ENCODE peak calls at places on chromosomes 6 and 20, in five cellular contexts. One of them, this sample, is unnamed.

GRCh38 chr20:36613974-36614373 is 8.4 kb downstream of the RAB5IF start:
- ATAC-seq in activated CD4-positive, CD25-positive, alpha-beta regulatory T cell treated with anti-CD3 and anti-CD28 coated beads, Interleukin-2, amount 50 U/mL, for 24 hours: no peak
- ATAC-seq in PC-3: peak
- ATAC-seq in lower lobe of right lung: peak
- ATAC-seq in T-helper 17 cell: no peak
- ATAC-seq in this sample: no peak

GRCh38 chr6:90459225-90459758 is 127.6 kb downstream of the MAP3K7 start:
- ATAC-seq in T-helper 17 cell: no peak
- ATAC-seq in PC-3: no peak
- ATAC-seq in lower lobe of right lung: no peak
- ATAC-seq in activated CD4-positive, CD25-positive, alpha-beta regulatory T cell treated with anti-CD3 and anti-CD28 coated beads, Interleukin-2, amount 50 U/mL, for 24 hours: no peak
- ATAC-seq in this sample: no peak

GRCh38 chr6:167244991-167245390 is 46.1 kb upstream of the UNC93A start:
- ATAC-seq in activated CD4-positive, CD25-positive, alpha-beta regulatory T cell treated with anti-CD3 and anti-CD28 coated beads, Interleukin-2, amount 50 U/mL, for 24 hours: no peak
- ATAC-seq in lower lobe of right lung: no peak
- ATAC-seq in PC-3: no peak
- ATAC-seq in T-helper 17 cell: no peak
- ATAC-seq in this sample: no peak

GRCh38 chr20:61905781-61906523 is 159.7 kb downstream of the TAF4 start:
- ATAC-seq in activated CD4-positive, CD25-positive, alpha-beta regulatory T cell treated with anti-CD3 and anti-CD28 coated beads, Interleukin-2, amount 50 U/mL, for 24 hours: no peak
- ATAC-seq in lower lobe of right lung: no peak
- ATAC-seq in T-helper 17 cell: no peak
- ATAC-seq in PC-3: no peak
- ATAC-seq in this sample: no peak

GRCh38 chr6:137680678-137681346 is 186.2 kb upstream of the TNFAIP3 start:
- ATAC-seq in PC-3: no peak
- ATAC-seq in activated CD4-positive, CD25-positive, alpha-beta regulatory T cell treated with anti-CD3 and anti-CD28 coated beads, Interleukin-2, amount 50 U/mL, for 24 hours: peak
- ATAC-seq in T-helper 17 cell: no peak
- ATAC-seq in lower lobe of right lung: no peak
- ATAC-seq in this sample: no peak

GRCh38 chr20:63572788-63573738 is 976 bp downstream of the HELZ2 start:
- ATAC-seq in T-helper 17 cell: no peak
- ATAC-seq in lower lobe of right lung: peak
- ATAC-seq in PC-3: peak
- ATAC-seq in activated CD4-positive, CD25-positive, alpha-beta regulatory T cell treated with anti-CD3 and anti-CD28 coated beads, Interleukin-2, amount 50 U/mL, for 24 hours: no peak
- ATAC-seq in this sample: no peak

GRCh38 chr20:5680227-5680626 is 70.0 kb upstream of the SHLD1 start:
- ATAC-seq in PC-3: peak
- ATAC-seq in activated CD4-positive, CD25-positive, alpha-beta regulatory T cell treated with anti-CD3 and anti-CD28 coated beads, Interleukin-2, amount 50 U/mL, for 24 hours: no peak
- ATAC-seq in T-helper 17 cell: no peak
- ATAC-seq in lower lobe of right lung: no peak
- ATAC-seq in this sample: no peak

GRCh38 chr6:111119550-111120329 is 32.4 kb downstream of the SLC16A10 start:
- ATAC-seq in activated CD4-positive, CD25-positive, alpha-beta regulatory T cell treated with anti-CD3 and anti-CD28 coated beads, Interleukin-2, amount 50 U/mL, for 24 hours: no peak
- ATAC-seq in lower lobe of right lung: no peak
- ATAC-seq in PC-3: no peak
- ATAC-seq in T-helper 17 cell: no peak
- ATAC-seq in this sample: no peak

GRCh38 chr6:112030965-112031660 is 22.8 kb upstream of the CCN6 start:
- ATAC-seq in activated CD4-positive, CD25-positive, alpha-beta regulatory T cell treated with anti-CD3 and anti-CD28 coated beads, Interleukin-2, amount 50 U/mL, for 24 hours: no peak
- ATAC-seq in PC-3: peak
- ATAC-seq in lower lobe of right lung: no peak
- ATAC-seq in T-helper 17 cell: no peak
- ATAC-seq in this sample: peak

GRCh38 chr20:49668181-49668877 is 45.3 kb downstream of the B4GALT5 start:
- ATAC-seq in activated CD4-positive, CD25-positive, alpha-beta regulatory T cell treated with anti-CD3 and anti-CD28 coated beads, Interleukin-2, amount 50 U/mL, for 24 hours: peak
- ATAC-seq in lower lobe of right lung: peak
- ATAC-seq in PC-3: no peak
- ATAC-seq in T-helper 17 cell: peak
- ATAC-seq in this sample: no peak

GRCh38 chr6:14366880-14367279 is 249.3 kb downstream of the CD83 start:
- ATAC-seq in activated CD4-positive, CD25-positive, alpha-beta regulatory T cell treated with anti-CD3 and anti-CD28 coated beads, Interleukin-2, amount 50 U/mL, for 24 hours: no peak
- ATAC-seq in PC-3: no peak
- ATAC-seq in T-helper 17 cell: no peak
- ATAC-seq in lower lobe of right lung: no peak
- ATAC-seq in this sample: no peak

GRCh38 chr6:30238178-30238795 is 25.1 kb upstream of the TRIM26 start:
- ATAC-seq in lower lobe of right lung: no peak
- ATAC-seq in PC-3: peak
- ATAC-seq in T-helper 17 cell: peak
- ATAC-seq in activated CD4-positive, CD25-positive, alpha-beta regulatory T cell treated with anti-CD3 and anti-CD28 coated beads, Interleukin-2, amount 50 U/mL, for 24 hours: no peak
- ATAC-seq in this sample: no peak

This sample was measured in gastroesophageal sphincter.